ENCODE peak calls at places on chromosomes 1 and 21, in nine cellular contexts. O is body of pancreas; A is uterus; C is HAP-1; G is naive thymus-derived CD4-positive, alpha-beta T cell; I is upper lobe of right lung; K is breast epithelium; Z is mesendoderm; X is suprapubic skin. J is an unnamed sample. For H3K36me3, the result is how much of the 10 kb centered on the place peaks cover.

GRCh38 chr1:57115030-57115614 is 149.3 kb upstream of the C8B start:
- DNase-seq in C (no peak), G (no peak), Z (no peak), A (no peak), K (no peak), O (no peak), I (no peak), X (no peak), J (no peak)

GRCh38 chr1:25519624-25520023 is 23.8 kb upstream of the LDLRAP1 start:
- DNase-seq in I (no peak), C (peak), X (no peak), A (no peak), G (no peak), Z (no peak), K (no peak), O (no peak), J (no peak)

GRCh38 chr1:214102907-214103306 is 115.1 kb downstream of the PROX1 start:
- DNase-seq in X (no peak), I (no peak), O (no peak), K (no peak), G (no peak), C (no peak), Z (no peak), A (no peak), J (no peak)

GRCh38 chr1:212127219-212127618 is 91.7 kb downstream of the DTL start:
- DNase-seq in K (no peak), X (no peak), Z (peak), A (no peak), O (no peak), I (no peak), G (no peak), C (no peak), J (no peak)

GRCh38 chr1:227756172-227756959 is 21.1 kb downstream of the SNAP47 start:
- DNase-seq in Z (no peak), K (no peak), X (no peak), G (no peak), I (no peak), O (no peak), C (no peak), A (peak), J (no peak)

GRCh38 chr1:100414693-100415092 is 62.4 kb downstream of the CDC14A start:
- DNase-seq in A (no peak), C (no peak), G (no peak), Z (no peak), I (no peak), X (no peak), O (no peak), K (no peak), J (no peak)

GRCh38 chr1:161229896-161230295 is 4.0 kb downstream of the TOMM40L start:
- DNase-seq in K (no peak), X (no peak), Z (peak), I (no peak), A (no peak), G (no peak), C (no peak), O (no peak), J (peak)

GRCh38 chr1:90729484-90730246 is 12.6 kb upstream of the BARHL2 start:
- DNase-seq in Z (peak), O (no peak), X (no peak), I (no peak), C (peak), A (no peak), G (peak), K (no peak), J (peak)

GRCh38 chr1:193190096-193190744 is 3.8 kb upstream of the B3GALT2 start:
- DNase-seq in O (no peak), A (no peak), C (no peak), G (no peak), Z (no peak), X (no peak), I (no peak), K (no peak), J (no peak)

GRCh38 chr21:15301736-15302135 is 236.9 kb upstream of the NRIP1 start:
- DNase-seq in I (no peak), Z (no peak), K (no peak), X (no peak), G (no peak), C (no peak), O (no peak), A (no peak), J (no peak)

GRCh38 chr1:211551628-211552465 is 27.1 kb downstream of the SLC30A1 start:
- DNase-seq in X (no peak), Z (no peak), C (no peak), G (peak), A (no peak), I (no peak), O (no peak), K (no peak), J (peak)

GRCh38 chr21:34017127-34017961 is 56.0 kb upstream of the MRPS6 start:
- DNase-seq in O (no peak), C (no peak), G (no peak), X (no peak), A (no peak), I (no peak), Z (no peak), K (no peak), J (no peak)

GRCh38 chr1:226046240-226046639 is 16.3 kb upstream of the H3-3A start:
- DNase-seq in I (no peak), A (no peak), C (no peak), Z (no peak), K (no peak), O (no peak), G (no peak), X (no peak), J (no peak)

GRCh38 chr1:62716397-62716796 is 28.2 kb upstream of the DOCK7 start:
- DNase-seq in O (no peak), Z (no peak), I (no peak), X (no peak), A (no peak), G (no peak), C (no peak), K (no peak), J (no peak)

GRCh38 chr1:228259951-228260350 is 52.1 kb downstream of the OBSCN start:
- DNase-seq in A (no peak), C (no peak), I (no peak), G (no peak), K (no peak), Z (peak), X (no peak), O (no peak), J (peak)

GRCh38 chr1:235825229-235825628 is 41.5 kb downstream of the LYST start:
- DNase-seq in Z (no peak), K (no peak), C (no peak), X (no peak), G (no peak), O (no peak), A (no peak), I (no peak), J (no peak)

GRCh38 chr1:26582836-26583460 is 53.4 kb downstream of the RPS6KA1 start:
- DNase-seq in A (no peak), G (peak), X (no peak), C (no peak), I (peak), Z (no peak), K (peak), O (no peak), J (no peak)

GRCh38 chr1:217315346-217315745 is 315.5 kb downstream of the GPATCH2 start:
- DNase-seq in Z (no peak), I (no peak), C (no peak), O (no peak), K (no peak), A (no peak), X (no peak), G (no peak), J (no peak)

GRCh38 chr1:44423706-44424546 is 18.9 kb downstream of the RNF220 start:
- DNase-seq in X (no peak), O (peak), G (no peak), I (no peak), A (peak), K (peak), C (no peak), Z (no peak), J (no peak)

GRCh38 chr1:167173516-167174184 is 47.0 kb upstream of the POU2F1 start:
- DNase-seq in I (no peak), Z (peak), G (no peak), O (no peak), K (no peak), A (no peak), X (no peak), C (no peak), J (no peak)

GRCh38 chr1:244970661-244971523 is 106.5 kb upstream of the HNRNPU start:
- DNase-seq in X (peak), K (peak), O (peak), Z (peak), G (peak), A (peak), C (peak), I (peak), J (peak)

GRCh38 chr1:119549719-119550141 is 42.7 kb downstream of the HSD3B1 start:
- DNase-seq in Z (peak), G (no peak), K (no peak), C (peak), A (no peak), O (peak), I (no peak), X (no peak), J (peak)

GRCh38 chr1:45490121-45490622 is 791 bp downstream of the TESK2 start:
- DNase-seq in X (no peak), O (no peak), K (no peak), G (no peak), I (no peak), C (peak), Z (peak), A (no peak), J (no peak)

GRCh38 chr1:192747942-192748341 is 60.9 kb upstream of the RGS2 start:
- DNase-seq in I (no peak), X (no peak), Z (no peak), G (no peak), C (no peak), K (no peak), A (no peak), O (no peak), J (no peak)

GRCh38 chr21:22725436-22725835 is 1727.2 kb downstream of the NCAM2 start:
- DNase-seq in A (no peak), Z (no peak), I (no peak), X (no peak), G (no peak), C (no peak), K (no peak), O (no peak), J (no peak)

GRCh38 chr1:47853059-47853458 is 144.1 kb downstream of the TRABD2B start:
- DNase-seq in A (no peak), I (no peak), X (no peak), O (no peak), C (no peak), G (no peak), K (peak), Z (no peak), J (no peak)

GRCh38 chr1:20448626-20449215 is 37.3 kb downstream of the CAMK2N1 start:
- DNase-seq in C (no peak), I (peak), A (no peak), G (no peak), Z (peak), K (no peak), X (no peak), O (no peak), J (no peak)

GRCh38 chr1:226738421-226738994 is 574 bp downstream of the ITPKB start:
- DNase-seq in I (peak), O (peak), C (peak), G (peak), A (peak), Z (peak), X (no peak), K (no peak), J (no peak)

GRCh38 chr1:201184734-201185453 is 5.7 kb upstream of the IGFN1 start:
- DNase-seq in A (peak), I (no peak), O (peak), X (peak), G (no peak), Z (peak), C (peak), K (no peak), J (peak)

GRCh38 chr1:186008920-186009737 is 274.9 kb downstream of the HMCN1 start:
- DNase-seq in C (peak), K (no peak), I (no peak), O (no peak), A (no peak), Z (no peak), G (no peak), X (no peak), J (no peak)

GRCh38 chr1:84855168-84855567 is 37.8 kb downstream of the LPAR3 start:
- DNase-seq in O (no peak), K (no peak), Z (no peak), C (no peak), X (no peak), I (no peak), G (no peak), A (no peak), J (no peak)

GRCh38 chr1:93842750-93843500 is 36.1 kb downstream of the DNTTIP2 start:
- DNase-seq in C (no peak), A (no peak), K (no peak), G (no peak), I (no peak), O (no peak), X (no peak), Z (no peak), J (no peak)

GRCh38 chr1:114295321-114295720 is 141.7 kb upstream of the SYT6 start:
- DNase-seq in K (no peak), C (no peak), O (no peak), I (no peak), X (no peak), G (no peak), Z (no peak), A (no peak), J (no peak)

GRCh38 chr1:14363191-14363590 is 235.3 kb upstream of the KAZN start:
- DNase-seq in I (no peak), K (no peak), C (no peak), A (no peak), X (no peak), O (no peak), Z (no peak), G (no peak), J (no peak)

GRCh38 chr21:40016667-40017066 is 149.4 kb downstream of the PCP4 start:
- DNase-seq in K (no peak), I (no peak), O (no peak), X (no peak), A (no peak), G (no peak), C (no peak), Z (no peak), J (no peak)

GRCh38 chr1:77387553-77387952 is 105.7 kb downstream of the AK5 start:
- DNase-seq in X (no peak), I (no peak), Z (no peak), O (no peak), G (no peak), K (no peak), A (no peak), C (no peak), J (no peak)

GRCh38 chr1:228100822-228101613 is 2.1 kb downstream of the C1orf35 start:
- DNase-seq in A (no peak), Z (no peak), C (peak), X (peak), G (no peak), I (no peak), K (no peak), O (peak), J (no peak)

GRCh38 chr21:43797925-43798715 is 8.7 kb downstream of the RRP1 start:
- DNase-seq in O (no peak), C (no peak), A (no peak), G (no peak), X (no peak), K (no peak), Z (no peak), I (no peak), J (no peak)

GRCh38 chr21:43800566-43800965 is 11.2 kb downstream of the RRP1 start:
- DNase-seq in G (no peak), O (no peak), Z (no peak), C (no peak), X (no peak), I (no peak), A (no peak), K (no peak), J (no peak)

GRCh38 chr21:43799301-43799840 is 10.0 kb downstream of the RRP1 start:
- DNase-seq in C (no peak), K (no peak), G (no peak), A (no peak), I (no peak), Z (no peak), X (no peak), O (no peak), J (no peak)

GRCh38 chr21:43801006-43801783 is 11.8 kb downstream of the RRP1 start:
- DNase-seq in X (no peak), Z (no peak), O (no peak), A (no peak), C (no peak), I (no peak), K (no peak), G (no peak), J (no peak)

GRCh38 chr21:43800124-43800523 is 10.7 kb downstream of the RRP1 start:
- DNase-seq in A (no peak), G (no peak), K (no peak), I (no peak), C (no peak), Z (no peak), O (no peak), X (no peak), J (no peak)
- H3K36me3 ChIP-seq in A (under half), G (half or more), K (under half), I (half or more), C (half or more), Z (under half), O (under half), X (half or more), J (under half)

DNA sequence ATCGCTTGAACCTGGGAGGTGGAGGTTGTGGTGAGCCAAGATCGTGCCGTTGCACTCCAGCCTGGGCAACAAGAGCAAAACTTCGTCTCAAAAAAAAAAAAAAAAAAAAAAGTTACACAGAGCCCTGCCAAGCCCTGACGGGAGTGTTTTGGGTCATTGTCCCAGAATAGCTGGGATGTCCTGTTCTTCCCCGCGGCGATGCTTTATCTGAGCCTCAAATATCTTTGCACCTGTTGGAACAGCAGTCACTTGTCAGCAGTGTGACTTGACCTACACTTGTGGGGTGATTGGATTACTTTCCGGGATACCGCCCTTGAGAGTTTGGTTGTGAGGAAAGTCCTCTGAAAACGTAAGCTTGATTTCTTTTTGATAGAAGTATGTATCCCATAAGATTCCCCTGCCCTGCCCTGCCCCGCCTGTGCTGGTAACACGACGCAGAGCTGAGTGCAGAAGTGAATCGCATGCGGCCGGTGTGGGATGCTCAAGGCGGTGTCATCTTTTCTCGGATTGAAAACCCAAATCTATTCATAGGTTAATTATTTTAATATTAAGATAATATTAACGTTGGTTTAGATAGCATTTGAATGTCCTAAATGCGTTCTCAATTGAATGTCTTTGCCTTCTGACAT is 50.9 kb downstream of the PCNT start:
- DNase-seq in O (no peak), K (no peak), Z (no peak), A (no peak), X (no peak), G (no peak), I (no peak), C (no peak), J (no peak)
- H3K4me3 ChIP-seq in O (no peak), K (no peak), Z (no peak), A (no peak), X (no peak), G (no peak), I (no peak), C (no peak), J (no peak)

GRCh38 chr1:204228896-204229295 is 15.1 kb upstream of the GOLT1A start:
- DNase-seq in C (no peak), A (no peak), Z (no peak), K (no peak), O (no peak), I (no peak), X (no peak), G (no peak), J (no peak)
- H3K36me3 ChIP-seq in C (under half), A (under half), Z (under half), K (under half), O (under half), I (under half), X (under half), G (under half), J (under half)

DNA sequence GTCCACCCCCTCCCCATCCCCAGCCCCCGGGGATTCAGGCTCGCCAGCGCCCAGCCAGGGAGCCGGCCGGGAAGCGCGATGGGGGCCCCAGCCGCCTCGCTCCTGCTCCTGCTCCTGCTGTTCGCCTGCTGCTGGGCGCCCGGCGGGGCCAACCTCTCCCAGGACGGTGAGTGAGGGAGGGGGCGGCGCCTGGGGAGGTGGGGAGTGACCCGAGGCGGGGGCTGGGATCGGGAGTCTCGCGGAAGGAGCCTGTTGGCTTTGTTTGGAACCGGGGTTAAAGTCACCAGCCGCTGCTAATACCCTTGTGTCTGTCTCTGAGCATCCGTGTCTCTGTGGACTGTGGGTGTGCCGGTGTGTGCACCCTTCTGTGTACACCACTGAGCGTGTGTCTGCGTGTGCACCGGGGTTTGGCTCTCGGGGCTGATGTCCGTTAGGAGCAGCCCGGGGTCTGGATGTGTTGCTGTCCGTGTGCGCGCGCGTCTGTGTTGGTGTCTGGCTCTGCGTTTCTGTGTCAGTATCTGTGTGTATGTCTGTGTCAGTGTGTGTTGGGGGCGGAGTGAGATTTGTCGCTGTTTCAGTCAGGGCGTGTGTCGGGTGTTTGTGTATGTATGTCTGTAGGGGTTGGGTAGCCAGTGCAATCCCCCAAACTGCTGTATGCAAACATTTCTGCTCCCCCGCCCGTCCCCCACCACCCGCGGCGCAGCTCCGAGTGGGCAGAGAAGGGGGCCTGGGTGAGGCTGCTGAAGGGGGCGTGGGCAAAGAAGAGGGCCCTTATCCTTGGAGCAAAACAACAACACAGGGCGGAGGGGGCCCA is 480 bp downstream of the CADM3 start:
- DNase-seq in A (no peak), X (no peak), G (no peak), C (no peak), K (no peak), I (no peak), Z (peak), O (no peak), J (no peak)
- H3K4me3 ChIP-seq in A (peak), X (peak), G (no peak), C (no peak), K (peak), I (no peak), Z (peak), O (no peak), J (no peak)

DNA sequence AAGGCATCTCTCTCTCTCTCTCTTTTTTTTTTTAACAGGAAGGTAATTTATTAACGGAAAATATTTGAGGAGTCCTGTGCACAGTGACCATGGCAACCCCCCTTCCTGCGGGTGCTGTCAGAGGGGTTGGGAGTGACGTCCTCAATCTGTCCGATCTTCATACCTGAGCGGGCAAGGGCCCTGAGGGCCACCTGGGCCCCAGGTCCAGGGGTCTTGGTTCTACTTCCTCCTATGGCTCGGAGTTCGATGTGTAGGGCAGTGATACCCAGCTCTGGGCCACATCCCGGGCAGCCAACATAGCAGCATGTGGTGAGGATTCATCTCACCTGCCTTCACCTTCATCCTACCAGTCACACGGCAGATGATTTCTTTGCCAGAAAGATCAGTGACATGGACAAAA is 11.0 kb downstream of the MAPKAPK2 start:
- DNase-seq in C (no peak), Z (no peak), G (no peak), K (no peak), I (peak), X (no peak), A (no peak), O (no peak), J (no peak)
- H3K36me3 ChIP-seq in C (under half), Z (under half), G (under half), K (under half), I (under half), X (under half), A (under half), O (under half), J (under half)

GRCh38 chr1:32464716-32465540 is at the start of gene ZBTB8B:
- DNase-seq in G (peak), A (peak), X (peak), Z (peak), C (peak), I (peak), K (peak), O (peak), J (no peak)
- H3K4me3 ChIP-seq in G (peak), A (peak), X (peak), Z (peak), C (peak), I (peak), K (peak), O (peak), J (no peak)

J was measured in Caco-2.